ENCODE peak calls at places on chromosome 12, in four cellular contexts. K is HepG2, H is GM12878, Z is K562. F is an unnamed sample.

GRCh38 chr12:124884587-124885438 is 21.1 kb upstream of the SCARB1 start:
- DNase-seq in K (peak), H (no peak), Z (peak), F (peak)

GRCh38 chr12:53502331-53502730 is 1.2 kb downstream of the TARBP2 start:
- DNase-seq in K (no peak), H (no peak), Z (no peak), F (no peak)

GRCh38 chr12:75289678-75290200 is 40.4 kb downstream of the CAPS2 start:
- DNase-seq in K (no peak), H (no peak), Z (no peak), F (no peak)

GRCh38 chr12:66502911-66503310 is 176.0 kb downstream of the GRIP1 start:
- DNase-seq in K (no peak), H (no peak), Z (no peak), F (no peak)

GRCh38 chr12:67433393-67434175 is 164.4 kb downstream of the CAND1 start:
- DNase-seq in K (no peak), H (no peak), Z (peak), F (no peak)

GRCh38 chr12:109757671-109758265 is 44.1 kb downstream of the FAM222A start:
- DNase-seq in K (no peak), H (no peak), Z (no peak), F (peak)

GRCh38 chr12:129676411-129676810 is 227.4 kb downstream of the TMEM132D start:
- DNase-seq in K (no peak), H (no peak), Z (no peak), F (no peak)

GRCh38 chr12:68521848-68522502 is 88.7 kb upstream of the RAP1B start:
- DNase-seq in K (no peak), H (no peak), Z (no peak), F (no peak)

GRCh38 chr12:49295087-49296001 is at the start of gene PRPH:
- DNase-seq in K (no peak), H (no peak), Z (no peak), F (peak)

GRCh38 chr12:89883630-89884364 is 175.2 kb upstream of the ATP2B1 start:
- DNase-seq in K (no peak), H (no peak), Z (no peak), F (no peak)

GRCh38 chr12:124804011-124804621 is 59.5 kb downstream of the SCARB1 start:
- DNase-seq in K (peak), H (no peak), Z (peak), F (peak)

GRCh38 chr12:20450591-20450990 is 82.3 kb downstream of the PDE3A start:
- DNase-seq in K (no peak), H (no peak), Z (no peak), F (no peak)
- TF ChIP-seq TCF7 in K (no peak), H (no peak), Z (no peak), F (no peak)

DNA sequence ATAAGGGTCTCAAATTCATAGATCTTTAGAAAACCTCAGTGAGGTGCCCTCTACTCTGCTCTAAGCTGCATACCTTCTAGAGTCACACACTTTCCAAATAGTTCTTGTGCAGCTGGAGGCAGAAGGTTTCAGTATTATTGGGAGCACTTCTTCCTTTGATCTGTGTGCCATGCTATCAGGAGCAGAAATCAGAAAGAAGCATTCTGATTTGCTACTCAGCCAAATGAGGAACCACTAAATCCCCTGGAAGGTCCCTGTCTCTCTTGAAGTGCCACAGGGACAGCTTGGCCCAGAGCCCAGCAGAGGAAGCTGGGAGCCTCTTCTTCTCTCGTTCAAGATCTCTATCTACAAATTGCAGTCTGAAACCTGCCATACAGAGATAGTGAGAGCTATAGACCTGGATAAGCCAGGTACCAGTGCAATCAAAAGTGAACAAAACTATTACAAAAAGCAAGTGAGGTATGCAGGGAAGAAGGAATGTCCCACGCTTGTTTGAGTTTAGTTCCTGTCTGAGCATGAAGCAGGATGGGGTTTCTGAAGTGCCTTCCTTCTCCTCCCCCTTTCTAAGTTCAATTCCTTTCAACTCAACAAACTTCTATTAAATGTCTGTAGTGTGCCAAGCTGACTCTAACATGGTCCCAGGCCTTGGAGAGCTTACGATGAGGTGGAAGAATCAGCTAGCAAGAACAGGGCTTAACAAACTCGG is 100.9 kb upstream of the PARP11 start:
- DNase-seq in K (no peak), H (no peak), Z (no peak), F (no peak)
- TF ChIP-seq CREB1 in K (no peak), H (no peak), Z (no peak), F (no peak)

DNA sequence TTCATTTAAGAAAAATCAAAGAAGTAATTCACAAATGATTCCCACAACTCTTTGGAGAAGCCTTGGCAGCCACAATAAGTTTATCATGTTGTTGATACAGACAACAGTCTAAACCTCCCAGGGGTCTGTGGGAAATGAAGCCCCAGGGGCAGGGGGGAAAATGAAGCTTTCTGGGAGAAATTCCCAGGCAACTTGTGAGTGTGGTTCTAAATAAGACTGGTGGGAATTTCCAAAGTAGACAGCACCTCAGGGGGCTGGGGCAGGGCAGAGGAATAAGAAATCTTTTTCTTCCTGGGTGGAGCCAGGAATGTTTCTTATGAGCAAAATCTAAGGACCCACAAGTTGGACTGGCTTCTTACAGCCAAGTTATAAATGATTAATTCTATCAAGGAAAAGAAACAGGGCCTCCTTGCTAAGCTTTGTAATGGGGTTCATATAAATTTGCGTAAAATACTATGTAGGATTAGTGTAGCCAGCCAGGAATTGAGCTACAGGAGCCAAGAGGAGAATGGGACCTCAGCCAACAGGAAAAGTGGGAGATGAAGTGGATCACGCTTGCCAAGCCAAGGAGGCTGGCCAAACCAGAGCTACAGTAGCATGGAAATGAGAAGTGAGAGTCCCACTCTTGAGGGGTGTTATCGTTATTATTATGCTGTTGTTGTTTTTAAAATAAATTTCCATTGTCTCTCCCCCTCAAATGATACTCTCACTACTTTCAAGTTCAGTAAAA is 182.9 kb upstream of the FAR2 start:
- DNase-seq in K (no peak), H (no peak), Z (no peak), F (no peak)
- TF ChIP-seq TCF7 in K (no peak), H (no peak), Z (no peak), F (no peak)

GRCh38 chr12:122021822-122022392 is at the start of gene BCL7A:
- DNase-seq in K (peak), H (no peak), Z (peak), F (peak)
- TF ChIP-seq CREB1 in K (no peak), H (peak), Z (no peak), F (no peak)

DNA sequence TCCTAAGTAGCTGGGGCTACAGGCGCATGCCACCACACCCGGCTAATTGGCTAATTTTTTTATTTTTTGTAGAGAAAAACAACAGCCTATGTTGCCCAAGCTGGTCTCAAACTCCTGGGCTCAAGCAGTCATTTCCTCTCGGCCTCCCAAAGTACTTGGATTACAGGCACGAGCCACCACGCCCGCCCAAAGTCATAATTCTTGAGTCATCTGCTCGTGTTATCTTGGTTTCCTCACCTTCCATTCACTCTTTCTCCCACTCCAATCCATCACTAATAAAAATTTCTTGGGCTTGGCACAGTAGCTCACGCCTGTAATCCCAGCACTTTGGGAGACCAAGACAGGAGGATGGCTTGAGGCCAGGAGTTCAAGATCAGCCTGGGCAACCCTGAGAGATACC is 32.0 kb downstream of the ITGA7 start:
- DNase-seq in K (no peak), H (no peak), Z (no peak), F (no peak)
- TF ChIP-seq TCF7 in K (no peak), H (no peak), Z (no peak), F (no peak)

GRCh38 chr12:115451785-115452736 is 768.1 kb upstream of the TBX3 start:
- DNase-seq in K (peak), H (no peak), Z (peak), F (peak)
- TF ChIP-seq CREB1 in K (no peak), H (no peak), Z (no peak), F (no peak)

GRCh38 chr12:116414891-116415290 is 137.4 kb upstream of the MED13L start:
- DNase-seq in K (no peak), H (no peak), Z (no peak), F (no peak)

GRCh38 chr12:116416161-116416560 is 138.7 kb upstream of the MED13L start:
- DNase-seq in K (no peak), H (no peak), Z (no peak), F (no peak)

GRCh38 chr12:116418551-116418950 is 140.6 kb upstream of the MAP1LC3B2 start:
- DNase-seq in K (no peak), H (no peak), Z (no peak), F (no peak)

GRCh38 chr12:116411977-116412376 is 134.5 kb upstream of the MED13L start:
- DNase-seq in K (no peak), H (no peak), Z (no peak), F (no peak)

DNA sequence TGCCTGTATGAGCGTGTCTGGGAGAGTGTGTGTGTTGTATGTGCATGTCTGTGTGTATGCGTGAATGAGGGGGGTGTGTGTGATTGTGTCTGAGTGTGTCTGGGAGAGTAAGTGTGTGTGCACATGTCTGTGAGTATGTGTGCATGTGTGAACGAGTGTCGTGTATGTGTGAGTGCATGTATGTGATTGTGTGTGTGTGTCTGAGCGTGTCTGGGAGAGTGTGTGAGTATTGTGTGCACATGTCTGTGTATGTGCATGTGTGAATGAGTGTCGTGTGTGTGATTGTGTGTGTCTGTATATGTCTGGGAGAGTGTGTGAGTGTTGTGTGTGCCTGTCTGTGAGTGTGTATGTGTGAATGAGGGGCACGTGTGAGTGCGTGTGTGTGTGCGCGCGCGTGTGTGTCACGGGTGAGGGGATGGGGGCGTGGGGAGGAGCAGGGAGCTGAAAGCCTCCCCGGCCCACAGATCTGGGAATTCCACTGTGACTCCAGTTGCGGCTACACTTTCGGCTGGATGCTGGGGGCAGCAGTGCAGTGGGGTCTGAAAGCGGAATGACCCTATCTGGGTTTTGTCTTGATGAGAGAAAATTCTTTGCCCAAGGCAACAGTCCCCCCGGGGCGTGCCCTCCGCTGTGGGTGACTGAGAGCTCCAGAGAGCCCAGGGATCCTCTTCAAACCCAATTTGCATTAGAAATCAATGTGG is 138.1 kb upstream of the MED13L start:
- DNase-seq in K (no peak), H (no peak), Z (no peak), F (no peak)
- TF ChIP-seq TCF7 in K (no peak), H (no peak), Z (no peak), F (no peak)

DNA sequence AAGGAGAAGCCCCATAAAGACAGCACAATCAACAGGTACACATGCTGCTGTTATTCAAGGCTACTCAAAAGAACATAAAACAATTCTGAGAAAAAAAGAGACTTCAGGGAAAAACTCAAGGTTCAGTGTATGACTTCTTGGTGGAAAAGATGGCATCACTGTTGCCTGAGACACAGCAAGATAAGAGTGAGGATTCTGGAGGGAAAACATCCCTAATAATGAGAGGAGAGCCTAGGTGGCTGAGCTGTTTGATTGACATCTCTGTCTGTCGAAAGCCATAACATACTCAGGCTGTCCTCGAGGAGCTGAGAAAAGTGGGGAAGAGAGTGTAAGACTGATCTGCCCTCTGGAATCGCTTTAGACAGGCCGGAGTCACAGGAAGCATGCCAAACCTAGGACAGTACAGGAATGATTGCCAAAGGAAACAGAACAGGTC is 193.4 kb upstream of the AMIGO2 start:
- DNase-seq in K (no peak), H (no peak), Z (no peak), F (no peak)
- TF ChIP-seq CREB1 in K (no peak), H (no peak), Z (no peak), F (no peak)

GRCh38 chr12:107164392-107164791 is 71.0 kb upstream of the CRY1 start:
- DNase-seq in K (no peak), H (no peak), Z (no peak), F (no peak)

GRCh38 chr12:107165581-107165980 is 72.2 kb upstream of the CRY1 start:
- DNase-seq in K (no peak), H (no peak), Z (no peak), F (no peak)

GRCh38 chr12:107163413-107163812 is 70.1 kb upstream of the CRY1 start:
- DNase-seq in K (no peak), H (no peak), Z (no peak), F (no peak)

GRCh38 chr12:107169200-107169599 is 75.9 kb upstream of the CRY1 start:
- DNase-seq in K (no peak), H (no peak), Z (no peak), F (no peak)

DNA sequence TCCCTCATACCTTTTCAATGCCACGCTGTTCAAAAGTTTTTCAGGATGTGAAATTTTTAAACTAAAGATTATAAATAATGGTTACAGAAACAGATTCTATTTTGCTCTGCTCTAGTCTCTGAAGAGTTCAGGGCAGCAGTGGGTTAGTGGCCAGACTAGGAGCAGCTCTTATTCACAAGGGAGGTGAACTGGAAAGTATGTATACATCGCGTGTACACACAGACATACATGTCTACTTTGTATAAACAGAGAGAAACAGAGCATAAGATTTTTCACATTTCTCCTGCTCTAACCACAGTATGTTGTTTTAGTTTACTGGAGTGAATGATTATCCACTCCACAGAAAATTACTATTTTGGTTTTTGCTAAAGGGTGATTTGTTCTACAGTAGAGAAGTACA is 74.4 kb upstream of the CRY1 start:
- DNase-seq in K (no peak), H (no peak), Z (no peak), F (no peak)
- TF ChIP-seq TCF7 in K (no peak), H (no peak), Z (no peak), F (no peak)

F was measured in WTC11.